ENCODE peak calls at places on chromosome 9, in four cellular contexts. G is K562, A is HCT116, F is HepG2. B is an unnamed sample.

GRCh38 chr9:87685871-87686519 is 39.9 kb upstream of the CTSL start:
- DNase-seq in A (no peak), G (no peak), F (no peak), B (no peak)

GRCh38 chr9:13552606-13553215 is 273.2 kb upstream of the MPDZ start:
- DNase-seq in G (no peak), F (no peak), A (no peak), B (no peak)

GRCh38 chr9:132555528-132555927 is 26.9 kb upstream of the BARHL1 start:
- DNase-seq in A (no peak), F (no peak), G (no peak), B (no peak)

GRCh38 chr9:75462866-75463265 is 374.6 kb downstream of the OSTF1 start:
- DNase-seq in F (no peak), G (no peak), A (no peak), B (no peak)

GRCh38 chr9:22416692-22417060 is 29.9 kb upstream of the DMRTA1 start:
- DNase-seq in F (no peak), A (no peak), G (no peak), B (no peak)

GRCh38 chr9:107807183-107807582 is 317.6 kb upstream of the KLF4 start:
- DNase-seq in A (no peak), F (no peak), G (no peak), B (no peak)

GRCh38 chr9:133758228-133758627 is 20.1 kb upstream of the SARDH start:
- DNase-seq in G (no peak), A (no peak), F (no peak), B (no peak)

GRCh38 chr9:78879324-78880100 is 582.6 kb downstream of the PSAT1 start:
- DNase-seq in G (no peak), A (no peak), F (no peak), B (no peak)

GRCh38 chr9:91771027-91771426 is 179.0 kb downstream of the ROR2 start:
- DNase-seq in G (no peak), A (no peak), F (no peak), B (no peak)

GRCh38 chr9:133715295-133715865 is 22.8 kb downstream of the SARDH start:
- DNase-seq in F (no peak), A (no peak), G (no peak), B (no peak)

GRCh38 chr9:119368681-119369581 is at the start of gene BRINP1:
- DNase-seq in F (no peak), A (no peak), G (no peak), B (no peak)

GRCh38 chr9:37374892-37375291 is 47.6 kb upstream of the GRHPR start:
- DNase-seq in F (no peak), G (no peak), A (no peak), B (no peak)

GRCh38 chr9:27861887-27862286 is 288.6 kb upstream of the C9orf72 start:
- DNase-seq in F (no peak), G (no peak), A (no peak), B (no peak)

GRCh38 chr9:72871685-72872084 is 81.2 kb downstream of the ALDH1A1 start:
- DNase-seq in F (peak), A (peak), G (no peak), B (no peak)

GRCh38 chr9:124216474-124217176 is 41.1 kb upstream of the NEK6 start:
- DNase-seq in F (no peak), G (no peak), A (no peak), B (no peak)

GRCh38 chr9:15211994-15212501 is 95.0 kb downstream of the TTC39B start:
- DNase-seq in A (no peak), F (peak), G (no peak), B (no peak)

GRCh38 chr9:90141723-90142122 is 500.9 kb downstream of the DIRAS2 start:
- DNase-seq in F (peak), A (no peak), G (no peak), B (no peak)

GRCh38 chr9:536597-537511 is 304.6 kb upstream of the DMRT1 start:
- DNase-seq in G (no peak), A (no peak), F (no peak), B (no peak)

GRCh38 chr9:127904518-127904887 is 5.1 kb upstream of the ST6GALNAC6 start:
- DNase-seq in F (peak), G (no peak), A (no peak), B (no peak)

GRCh38 chr9:127905788-127906191 is 6.4 kb upstream of the ST6GALNAC6 start:
- DNase-seq in A (no peak), G (no peak), F (no peak), B (no peak)

GRCh38 chr9:127907867-127908659 is 8.7 kb upstream of the ST6GALNAC6 start:
- DNase-seq in G (no peak), F (no peak), A (no peak), B (no peak)

GRCh38 chr9:127903557-127904475 is 4.4 kb upstream of the ST6GALNAC6 start:
- DNase-seq in F (peak), G (peak), A (no peak), B (no peak)

DNA sequence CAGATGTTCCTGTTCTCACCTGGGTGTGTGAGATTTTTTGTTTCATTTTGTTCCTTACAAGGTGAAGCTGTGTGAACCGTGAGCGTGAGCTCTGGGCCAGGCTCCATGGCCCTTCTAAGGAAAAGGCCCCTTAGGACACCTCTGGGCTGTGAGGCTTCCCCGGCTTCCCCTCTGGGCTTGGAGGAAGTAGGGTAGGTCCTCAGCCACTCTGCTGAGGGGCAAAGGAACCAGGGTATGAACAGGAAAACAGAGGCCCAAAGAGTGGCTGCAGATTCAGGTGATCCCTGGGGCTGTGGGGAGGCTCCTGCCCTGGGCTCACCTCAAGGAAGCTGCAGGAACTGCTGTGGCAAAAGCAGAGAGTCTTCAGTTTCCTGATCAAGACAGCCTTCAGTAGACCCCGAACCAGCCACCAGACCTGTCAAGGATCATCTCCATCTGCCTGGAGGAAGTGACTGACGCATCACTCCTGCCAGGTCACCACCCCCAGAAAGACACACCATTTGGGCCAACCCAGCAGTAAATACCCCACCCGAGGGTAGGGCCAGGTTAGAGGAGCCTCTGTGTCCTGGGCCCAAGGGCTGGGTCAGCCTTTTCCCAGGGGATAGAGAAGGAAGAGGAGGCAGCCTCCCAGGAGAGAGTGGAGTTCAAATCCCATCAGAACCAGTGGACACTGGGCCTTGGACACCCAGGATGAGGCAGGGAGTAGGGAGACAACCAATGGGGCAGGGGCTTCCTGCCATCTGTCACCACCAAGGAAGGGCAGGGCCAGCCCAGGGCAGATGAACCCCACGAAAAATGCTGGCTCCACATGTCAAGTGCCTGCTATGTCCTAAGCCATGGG is 5.7 kb upstream of the ST6GALNAC6 start:
- DNase-seq in F (no peak), A (no peak), G (no peak), B (no peak)
- H3K4me3 ChIP-seq in F (peak), A (no peak), G (no peak), B (no peak)

DNA sequence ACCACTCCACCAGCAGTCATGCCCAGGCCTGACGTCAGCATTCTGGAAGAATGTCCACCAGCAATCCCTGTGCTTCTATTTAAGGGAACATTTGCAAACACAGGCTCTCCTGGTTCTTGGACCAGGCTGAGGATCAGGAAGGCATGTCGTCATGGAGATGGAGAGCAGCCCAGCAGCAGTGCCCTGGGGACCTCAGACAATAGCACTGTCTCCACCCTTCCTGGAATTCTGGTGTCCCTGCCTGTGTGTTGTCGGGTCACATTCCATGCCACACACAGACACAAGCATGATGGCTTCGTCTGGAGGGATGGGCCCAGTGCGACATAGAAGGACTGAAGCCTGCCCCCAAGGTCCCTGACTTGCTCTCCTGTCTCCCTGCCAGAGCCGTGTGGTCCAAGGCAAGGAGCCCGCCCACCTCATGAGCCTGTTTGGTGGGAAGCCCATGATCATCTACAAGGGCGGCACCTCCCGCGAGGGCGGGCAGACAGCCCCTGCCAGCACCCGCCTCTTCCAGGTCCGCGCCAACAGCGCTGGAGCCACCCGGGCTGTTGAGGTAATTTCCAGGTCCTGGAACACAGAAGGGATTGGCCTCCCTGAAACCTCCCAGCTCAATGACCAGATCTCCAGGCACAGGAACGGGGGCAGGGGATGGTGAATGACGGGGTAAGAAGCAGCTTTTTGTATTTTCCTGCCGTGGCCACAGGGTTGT is 43.8 kb downstream of the STOM start:
- DNase-seq in F (no peak), A (no peak), G (no peak), B (no peak)
- TF ChIP-seq POLR2AphosphoS5 in F (no peak), A (no peak), G (no peak), B (no peak)

DNA sequence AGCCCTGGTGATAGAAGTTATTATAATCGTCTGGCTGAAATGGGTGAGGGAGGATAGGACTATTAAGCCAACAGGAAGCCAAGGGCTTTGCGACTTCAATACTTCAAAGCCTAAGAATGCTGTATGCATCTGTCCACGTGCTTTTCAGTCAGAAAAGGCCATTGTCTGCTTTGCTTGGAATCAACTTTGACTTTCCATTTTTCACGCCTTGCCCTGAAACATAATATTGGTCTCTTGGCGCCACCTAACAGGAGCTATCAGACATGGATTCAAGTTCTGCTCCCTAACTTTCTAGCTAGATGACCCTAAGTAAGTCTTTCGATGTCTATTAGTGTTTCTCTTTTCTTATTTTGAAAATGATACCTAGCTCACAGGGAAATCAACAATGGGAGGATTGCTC is 572.6 kb downstream of the TLR4 start:
- DNase-seq in G (no peak), F (no peak), A (no peak), B (no peak)
- TF ChIP-seq TCF7L2 in G (no peak), F (no peak), A (no peak), B (no peak)

GRCh38 chr9:25678147-25678666 is at the start of gene TUSC1:
- DNase-seq in F (no peak), A (no peak), G (no peak), B (no peak)

GRCh38 chr9:25681270-25681669 is 3.0 kb upstream of the TUSC1 start:
- DNase-seq in A (no peak), F (no peak), G (no peak), B (no peak)

GRCh38 chr9:25677301-25678146 is 720 bp downstream of the TUSC1 start:
- DNase-seq in A (no peak), G (no peak), F (no peak), B (no peak)

DNA sequence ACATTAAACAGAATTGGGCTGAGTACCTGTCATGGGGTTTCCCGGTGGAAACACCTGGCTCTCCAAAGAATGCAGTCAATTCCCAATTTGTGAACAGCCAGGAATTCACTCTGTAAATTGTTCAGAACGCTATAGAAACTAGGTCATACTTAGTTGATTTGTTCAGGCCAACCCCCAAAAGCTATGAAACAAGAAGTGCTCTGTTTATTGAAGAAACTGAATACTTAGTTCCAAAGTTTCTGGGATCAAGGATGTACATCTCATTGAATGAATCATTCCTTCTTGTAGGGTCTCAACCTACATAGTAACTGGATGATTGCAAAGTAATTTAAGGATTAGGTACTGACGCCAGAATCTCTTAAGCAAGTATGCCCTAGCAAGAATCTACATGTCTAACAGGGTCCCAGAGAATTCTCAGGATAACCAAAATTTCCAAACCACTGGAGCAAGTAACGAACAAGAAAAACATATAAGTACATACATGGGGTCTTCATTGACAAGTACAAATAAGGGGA is 659 bp upstream of the TUSC1 start:
- DNase-seq in F (no peak), G (no peak), A (no peak), B (no peak)
- H3K4me3 ChIP-seq in F (no peak), G (no peak), A (no peak), B (peak)

DNA sequence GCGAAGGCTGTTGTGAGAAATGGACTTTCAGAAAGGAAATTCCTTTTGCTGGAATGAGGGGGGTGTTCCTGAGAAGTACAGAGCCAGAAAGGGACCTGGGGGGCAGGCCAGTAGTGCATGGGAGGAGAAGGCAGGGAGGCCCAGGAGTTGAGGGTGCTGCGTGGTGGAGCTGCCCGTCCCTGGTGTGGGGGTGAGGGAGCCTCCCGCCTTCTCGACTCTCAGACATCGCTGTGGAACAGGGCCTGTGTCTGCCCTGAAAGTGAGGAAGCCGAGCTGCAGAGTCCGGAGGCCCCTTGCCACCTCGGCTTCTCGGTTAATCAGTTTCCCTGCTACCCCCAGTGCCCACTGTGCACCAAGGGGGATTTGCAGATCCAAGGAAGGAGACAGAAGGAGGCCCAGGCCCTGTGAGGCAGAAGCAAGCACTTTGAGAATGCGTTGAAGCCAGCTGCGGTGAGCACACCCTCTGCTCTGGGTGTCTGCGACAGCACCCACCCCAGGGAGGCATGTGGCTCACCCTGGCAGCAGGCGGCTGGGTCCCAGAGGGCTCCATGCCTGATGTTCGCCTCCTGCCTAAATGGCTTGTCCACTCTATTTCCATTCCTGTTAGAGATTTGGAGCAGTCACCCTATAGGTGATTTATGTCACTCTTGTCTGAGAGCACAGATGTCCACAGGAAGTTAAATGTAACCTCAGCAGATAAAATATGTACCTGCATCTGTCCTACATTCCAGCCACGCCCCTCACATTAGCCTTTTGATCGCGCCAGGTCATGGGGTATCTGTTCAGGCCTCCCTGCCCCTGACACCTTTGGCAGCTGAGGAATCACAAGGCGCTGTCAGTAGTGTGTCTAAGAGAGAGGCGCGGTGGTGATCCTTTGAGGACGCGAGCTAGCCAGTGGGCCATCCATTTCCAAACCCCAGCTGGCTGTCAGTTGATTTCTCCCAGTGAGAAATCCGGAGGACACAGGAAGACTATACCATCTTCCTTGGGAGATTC is 28.3 kb downstream of the PTGES2 start:
- DNase-seq in G (peak), F (no peak), A (no peak), B (no peak)
- TF ChIP-seq POLR2AphosphoS5 in G (peak), F (no peak), A (no peak), B (no peak)

GRCh38 chr9:105044458-105044857 is 116.5 kb upstream of the ABCA1 start:
- DNase-seq in A (no peak), F (no peak), G (no peak), B (no peak)
- TF ChIP-seq TCF7L2 in A (no peak), F (no peak), G (no peak), B (no peak)

GRCh38 chr9:135609366-135609955 is 29.9 kb downstream of the GLT6D1 start:
- DNase-seq in F (no peak), G (peak), A (no peak), B (no peak)

GRCh38 chr9:135608999-135609317 is 30.4 kb downstream of the GLT6D1 start:
- DNase-seq in G (no peak), A (no peak), F (no peak), B (no peak)

GRCh38 chr9:135607401-135608293 is 31.7 kb downstream of the GLT6D1 start:
- DNase-seq in G (peak), F (no peak), A (no peak), B (no peak)

GRCh38 chr9:135606885-135607259 is 32.5 kb downstream of the GLT6D1 start:
- DNase-seq in G (no peak), A (no peak), F (no peak), B (no peak)

DNA sequence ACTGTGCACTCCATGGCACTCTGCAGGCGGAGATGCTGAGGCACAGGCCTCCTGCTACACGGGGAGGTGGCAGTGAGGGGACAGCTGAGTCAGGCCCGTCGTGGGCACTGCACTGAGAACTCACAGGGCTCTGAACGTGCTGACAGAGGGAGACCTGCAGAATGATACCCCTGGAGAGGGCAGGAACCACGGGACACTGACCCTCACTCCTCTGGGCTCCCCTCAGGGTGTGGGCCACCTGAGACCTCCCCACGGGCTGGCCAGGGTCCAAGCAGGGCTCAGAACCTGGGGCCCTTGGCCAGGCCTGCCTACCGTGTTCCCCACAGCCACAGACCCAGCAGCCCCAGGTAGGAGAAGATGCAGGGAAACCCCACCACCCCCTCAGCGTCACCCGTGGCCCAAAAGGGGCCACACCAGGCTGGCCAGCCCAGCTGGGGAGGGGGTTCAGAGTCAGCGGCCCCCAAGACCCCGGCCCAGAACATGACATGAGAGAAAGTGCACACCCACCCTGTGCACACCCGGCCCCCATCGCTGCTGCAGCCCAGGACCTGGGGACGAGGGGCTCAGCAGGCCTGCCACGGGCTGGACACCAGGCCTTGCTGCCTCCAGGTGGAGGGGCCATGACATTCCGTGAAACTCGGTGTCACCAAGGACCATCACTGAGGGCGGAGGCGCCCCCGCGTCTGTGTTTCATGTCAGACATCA is 30.9 kb downstream of the GLT6D1 start:
- DNase-seq in A (no peak), F (no peak), G (no peak), B (no peak)
- H3K4me3 ChIP-seq in A (no peak), F (no peak), G (no peak), B (no peak)

GRCh38 chr9:93600504-93600903 is 24.1 kb downstream of the PHF2 start:
- DNase-seq in A (no peak), F (no peak), G (no peak), B (no peak)
- TF ChIP-seq POLR2AphosphoS5 in A (no peak), F (no peak), G (no peak), B (no peak)

GRCh38 chr9:26165426-26165825 is 487.2 kb upstream of the TUSC1 start:
- DNase-seq in A (no peak), G (no peak), F (no peak), B (no peak)
- TF ChIP-seq TCF7L2 in A (no peak), G (no peak), F (no peak), B (no peak)

GRCh38 chr9:128077847-128078503 is 9.9 kb downstream of the SLC25A25 start:
- DNase-seq in F (no peak), A (no peak), G (peak), B (no peak)

GRCh38 chr9:128070874-128071273 is 2.8 kb downstream of the SLC25A25 start:
- DNase-seq in F (no peak), G (no peak), A (no peak), B (no peak)

GRCh38 chr9:128072144-128073021 is 4.4 kb downstream of the SLC25A25 start:
- DNase-seq in F (no peak), G (no peak), A (no peak), B (no peak)

GRCh38 chr9:128068656-128069221 is 707 bp downstream of the SLC25A25 start:
- DNase-seq in F (no peak), A (no peak), G (no peak), B (no peak)

GRCh38 chr9:128073260-128073886 is 5.3 kb downstream of the SLC25A25 start:
- DNase-seq in F (peak), G (no peak), A (no peak), B (no peak)
- H3K4me3 ChIP-seq in F (no peak), G (no peak), A (no peak), B (no peak)

B was measured in Panc1.